ENCODE peak calls at places on chromosome 11, in five cellular contexts. R is A549, L is K562, H is HepG2, J is GM12878. A is an unnamed sample.

GRCh38 chr11:78336877-78337553 is 80.6 kb downstream of the GAB2 start:
- ATAC-seq in R (no peak), L (no peak), H (no peak), J (peak; percentile 49), A (no peak)

GRCh38 chr11:119721129-119722120 is 7.6 kb downstream of the NECTIN1 start:
- ATAC-seq in R (peak; percentile 92), L (peak; percentile 83), H (peak; percentile 70), J (no peak), A (peak; percentile 32)

GRCh38 chr11:102564110-102564509 is 33.6 kb upstream of the MMP7 start:
- ATAC-seq in R (peak; percentile 87), L (peak; percentile 81), H (no peak), J (peak; percentile 77), A (no peak)

GRCh38 chr11:9738126-9738525 is 74.2 kb downstream of the SWAP70 start:
- ATAC-seq in R (no peak), L (no peak), H (no peak), J (no peak), A (peak; percentile 79)

GRCh38 chr11:64803846-64804345 is 882 bp upstream of the MAP4K2 start:
- ATAC-seq in R (peak; percentile 57), L (peak; percentile 41), H (no peak), J (no peak), A (peak; percentile 17)

GRCh38 chr11:121930004-121930965 is 185.7 kb downstream of the BLID start:
- ATAC-seq in R (no peak), L (no peak), H (no peak), J (peak; percentile 55), A (no peak)

GRCh38 chr11:47499160-47499559 is 50.2 kb upstream of the RAPSN start:
- ATAC-seq in R (no peak), L (no peak), H (no peak), J (peak; percentile 21), A (no peak)

GRCh38 chr11:29343465-29344333 is 673.1 kb downstream of the KCNA4 start:
- ATAC-seq in R (peak; percentile 98), L (peak; percentile 78), H (peak; percentile 98), J (peak; percentile 98), A (no peak)

GRCh38 chr11:38182126-38182907 is 1584.3 kb upstream of the RAG2 start:
- ATAC-seq in R (no peak), L (no peak), H (no peak), J (no peak), A (no peak)

GRCh38 chr11:15893080-15893492 is 463.3 kb downstream of the SOX6 start:
- ATAC-seq in R (no peak), L (peak; percentile 50), H (no peak), J (no peak), A (peak; percentile 13)

GRCh38 chr11:85976525-85976924 is 92.4 kb downstream of the PICALM start:
- ATAC-seq in R (no peak), L (no peak), H (no peak), J (no peak), A (no peak)

GRCh38 chr11:118304809-118305248 is 299 bp downstream of the CD3E start:
- ATAC-seq in R (no peak), L (peak; percentile 49), H (no peak), J (no peak), A (no peak)

GRCh38 chr11:14641801-14642200 is 1.8 kb upstream of the PDE3B start:
- ATAC-seq in R (no peak), L (no peak), H (no peak), J (no peak), A (no peak)

GRCh38 chr11:123054301-123055065 is 7.5 kb downstream of the HSPA8 start:
- ATAC-seq in R (peak; percentile 76), L (peak; percentile 92), H (peak; percentile 75), J (peak; percentile 87), A (peak; percentile 83)
- TF ChIP-seq POLR2A in R (no peak), L (peak; percentile 13), H (peak; percentile 29), J (no peak), A (no peak)

GRCh38 chr11:74255741-74256369 is 55.6 kb downstream of the P4HA3 start:
- ATAC-seq in R (peak; percentile 66), L (peak; percentile 89), H (peak; percentile 61), J (peak; percentile 80), A (peak; percentile 50)
- TF ChIP-seq CTCF in R (peak; percentile 96), L (peak; percentile 91), H (peak; percentile 87), J (peak; percentile 89), A (peak; percentile 84)

GRCh38 chr11:75644370-75644769 is 24.5 kb downstream of the MAP6 start:
- ATAC-seq in R (no peak), L (no peak), H (no peak), J (no peak), A (no peak)

GRCh38 chr11:75635009-75635909 is 33.6 kb downstream of the MAP6 start:
- ATAC-seq in R (no peak), L (peak; percentile 81), H (no peak), J (no peak), A (peak; percentile 64)

GRCh38 chr11:75642402-75643113 is 26.3 kb downstream of the MAP6 start:
- ATAC-seq in R (no peak), L (no peak), H (no peak), J (no peak), A (no peak)

GRCh38 chr11:75637998-75638397 is 30.8 kb downstream of the MAP6 start:
- ATAC-seq in R (no peak), L (no peak), H (no peak), J (no peak), A (no peak)

GRCh38 chr11:75639752-75640151 is 29.1 kb downstream of the MAP6 start:
- ATAC-seq in R (peak; percentile 29), L (peak; percentile 63), H (no peak), J (peak; percentile 95), A (peak; percentile 82)
- TF ChIP-seq EP300 in R (no peak), L (no peak), H (no peak), J (no peak), A (no peak)

DNA sequence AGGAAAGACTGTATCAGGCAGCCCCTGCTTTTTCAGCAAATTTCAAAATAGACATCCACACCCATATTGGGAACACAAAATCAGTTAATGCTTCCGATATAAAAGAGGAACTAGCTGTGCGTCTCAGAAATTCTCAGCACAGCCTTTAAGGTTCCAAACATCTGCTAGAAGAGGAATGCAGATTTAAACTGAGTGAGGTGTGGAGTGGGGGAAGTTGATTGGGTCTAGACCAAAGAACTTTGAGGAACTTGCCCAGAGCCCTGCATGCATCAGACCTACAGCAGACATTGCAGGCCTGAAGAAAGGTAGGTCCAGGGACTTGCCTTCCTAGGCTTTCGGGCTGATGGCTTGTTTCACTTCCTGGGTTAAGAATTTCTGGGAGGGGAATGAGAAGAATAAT is at the start of gene MS4A4A:
- ATAC-seq in R (no peak), L (no peak), H (no peak), J (peak; percentile 61), A (peak; percentile 53)
- TF ChIP-seq POLR2A in R (no peak), L (no peak), H (no peak), J (no peak), A (no peak)

DNA sequence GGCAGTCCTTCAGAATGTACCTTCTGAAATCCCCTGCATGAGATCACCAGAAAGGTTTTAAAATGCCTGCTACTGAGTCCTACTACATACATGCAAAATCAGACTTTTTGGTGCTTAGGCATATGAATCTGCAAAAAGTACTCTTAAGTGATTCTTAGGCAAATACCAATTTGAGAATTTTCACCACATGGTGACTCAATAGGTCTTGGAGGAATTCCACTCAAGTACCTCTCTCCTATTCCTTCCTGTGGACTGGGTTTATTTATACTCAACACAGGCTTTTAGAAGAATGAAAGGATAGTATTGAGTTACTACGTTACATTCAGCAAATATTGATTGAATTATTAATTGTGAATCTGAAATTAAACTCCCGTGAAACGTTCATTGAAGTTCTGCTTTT is 223.9 kb downstream of the CNTN5 start:
- ATAC-seq in R (no peak), L (no peak), H (no peak), J (no peak), A (no peak)
- TF ChIP-seq CTCF in R (no peak), L (no peak), H (no peak), J (no peak), A (no peak)

A was measured in gastroesophageal sphincter.